ENCODE peak calls at places on chromosomes 4 and X, in seven cellular contexts. One of them, this sample, is unnamed.

GRCh38 chrX:40855411-40855810 is 120.1 kb upstream of the MED14 start:
- DNase-seq in left ventricle myocardium superior: no peak
- DNase-seq in hepatic stellate cell: no peak
- DNase-seq in GM23248: peak
- DNase-seq in posterior vena cava: no peak
- DNase-seq in activated CD4-positive, alpha-beta memory T cell treated with anti-CD3 and anti-CD28 coated beads for 36 hours: no peak
- DNase-seq in WTC11: no peak
- DNase-seq in this sample: peak

GRCh38 chrX:78548012-78548411 is 111.1 kb downstream of the RTL3 start:
- DNase-seq in left ventricle myocardium superior: no peak
- DNase-seq in posterior vena cava: no peak
- DNase-seq in WTC11: no peak
- DNase-seq in GM23248: peak
- DNase-seq in activated CD4-positive, alpha-beta memory T cell treated with anti-CD3 and anti-CD28 coated beads for 36 hours: no peak
- DNase-seq in hepatic stellate cell: peak
- DNase-seq in this sample: peak

GRCh38 chr4:152265149-152265621 is 270.7 kb downstream of the FBXW7 start:
- DNase-seq in posterior vena cava: no peak
- DNase-seq in activated CD4-positive, alpha-beta memory T cell treated with anti-CD3 and anti-CD28 coated beads for 36 hours: no peak
- DNase-seq in left ventricle myocardium superior: no peak
- DNase-seq in WTC11: no peak
- DNase-seq in GM23248: no peak
- DNase-seq in hepatic stellate cell: peak
- DNase-seq in this sample: peak

GRCh38 chrX:10884246-10884645 is 226.9 kb upstream of the HCCS start:
- DNase-seq in left ventricle myocardium superior: no peak
- DNase-seq in activated CD4-positive, alpha-beta memory T cell treated with anti-CD3 and anti-CD28 coated beads for 36 hours: no peak
- DNase-seq in posterior vena cava: no peak
- DNase-seq in GM23248: peak
- DNase-seq in WTC11: no peak
- DNase-seq in hepatic stellate cell: peak
- DNase-seq in this sample: no peak

GRCh38 chrX:9846631-9847030 is 60.4 kb downstream of the SHROOM2 start:
- DNase-seq in posterior vena cava: no peak
- DNase-seq in GM23248: peak
- DNase-seq in hepatic stellate cell: no peak
- DNase-seq in activated CD4-positive, alpha-beta memory T cell treated with anti-CD3 and anti-CD28 coated beads for 36 hours: no peak
- DNase-seq in WTC11: no peak
- DNase-seq in left ventricle myocardium superior: no peak
- DNase-seq in this sample: no peak

GRCh38 chrX:140701480-140701879 is 8.1 kb upstream of the LINC00632 start:
- DNase-seq in GM23248: peak
- DNase-seq in WTC11: no peak
- DNase-seq in hepatic stellate cell: no peak
- DNase-seq in posterior vena cava: no peak
- DNase-seq in activated CD4-positive, alpha-beta memory T cell treated with anti-CD3 and anti-CD28 coated beads for 36 hours: no peak
- DNase-seq in left ventricle myocardium superior: no peak
- DNase-seq in this sample: no peak

GRCh38 chr4:41656572-41657301 is 91.8 kb downstream of the PHOX2B start:
- DNase-seq in WTC11: no peak
- DNase-seq in posterior vena cava: no peak
- DNase-seq in left ventricle myocardium superior: peak
- DNase-seq in hepatic stellate cell: no peak
- DNase-seq in GM23248: no peak
- DNase-seq in activated CD4-positive, alpha-beta memory T cell treated with anti-CD3 and anti-CD28 coated beads for 36 hours: no peak
- DNase-seq in this sample: no peak

GRCh38 chrX:63658920-63659319 is 126.1 kb downstream of the ARHGEF9 start:
- DNase-seq in WTC11: no peak
- DNase-seq in hepatic stellate cell: no peak
- DNase-seq in activated CD4-positive, alpha-beta memory T cell treated with anti-CD3 and anti-CD28 coated beads for 36 hours: no peak
- DNase-seq in posterior vena cava: no peak
- DNase-seq in GM23248: peak
- DNase-seq in left ventricle myocardium superior: no peak
- DNase-seq in this sample: no peak

GRCh38 chrX:28010875-28011274 is 29.6 kb upstream of the DCAF8L1 start:
- DNase-seq in activated CD4-positive, alpha-beta memory T cell treated with anti-CD3 and anti-CD28 coated beads for 36 hours: no peak
- DNase-seq in GM23248: no peak
- DNase-seq in posterior vena cava: no peak
- DNase-seq in hepatic stellate cell: no peak
- DNase-seq in WTC11: no peak
- DNase-seq in left ventricle myocardium superior: no peak
- DNase-seq in this sample: no peak

This sample was measured in keratinocyte.